ENCODE peak calls at places on chromosomes 7 and 10, in four cellular contexts. D is HepG2, O is K562, W is GM12878. M is an unnamed sample.

GRCh38 chr10:1567152-1567551 is 170.2 kb downstream of the ADARB2 start:
- DNase-seq in W (no peak), D (no peak), O (no peak), M (no peak)

GRCh38 chr10:132957981-132958885 is 15.9 kb upstream of the CFAP46 start:
- DNase-seq in D (no peak), W (no peak), O (no peak), M (no peak)

GRCh38 chr7:23471090-23471859 is 984 bp upstream of the IGF2BP3 start:
- DNase-seq in W (no peak), D (peak; percentile 83), O (peak; percentile 87), M (peak; percentile 63)

GRCh38 chr10:70233109-70233938 is at the start of gene PPA1:
- DNase-seq in O (peak; percentile 100), D (peak; percentile 92), W (peak; percentile 80), M (peak; percentile 100)

GRCh38 chr10:3265081-3265480 is 92.5 kb upstream of the PITRM1 start:
- DNase-seq in W (no peak), D (no peak), O (no peak), M (no peak)

GRCh38 chr7:32034052-32034451 is 36.2 kb downstream of the PDE1C start:
- DNase-seq in O (no peak), W (no peak), D (no peak), M (no peak)

GRCh38 chr10:21172774-21173432 is 275.8 kb upstream of the NEBL start:
- DNase-seq in O (no peak), W (no peak), D (no peak), M (peak; percentile 22)

GRCh38 chr7:142883145-142883544 is 2.4 kb downstream of the TRPV6 start:
- DNase-seq in O (no peak), W (no peak), D (no peak), M (no peak)

GRCh38 chr7:17123020-17123419 is 175.4 kb upstream of the AHR start:
- DNase-seq in D (no peak), O (no peak), W (peak; percentile 34), M (no peak)

GRCh38 chr10:102405108-102405561 is 9.6 kb downstream of the NFKB2 start:
- DNase-seq in D (no peak), W (no peak), O (no peak), M (no peak)

GRCh38 chr10:78516236-78516635 is 482.6 kb downstream of the RPS24 start:
- DNase-seq in W (no peak), D (no peak), O (no peak), M (no peak)

GRCh38 chr7:140653319-140654108 is 12.9 kb upstream of the DENND2A start:
- DNase-seq in O (peak; percentile 77), W (no peak), D (peak; percentile 61), M (peak; percentile 90)

GRCh38 chr7:83941300-83941699 is 253.3 kb downstream of the SEMA3A start:
- DNase-seq in W (no peak), O (no peak), D (no peak), M (no peak)

GRCh38 chr10:96292971-96293909 is 11.0 kb upstream of the DNTT start:
- DNase-seq in D (peak; percentile 70), O (peak; percentile 19), W (no peak), M (peak; percentile 62)

GRCh38 chr7:80642871-80643270 is 4.4 kb downstream of the CD36 start:
- DNase-seq in O (no peak), D (peak; percentile 88), W (no peak), M (no peak)

GRCh38 chr7:92835851-92836488 is 403 bp downstream of the CDK6 start:
- DNase-seq in W (no peak), O (peak; percentile 73), D (peak; percentile 7), M (peak; percentile 10)

GRCh38 chr10:44386546-44387052 is 1.7 kb upstream of the CXCL12 start:
- DNase-seq in D (peak; percentile 35), O (peak; percentile 88), W (no peak), M (peak; percentile 79)
- TF ChIP-seq FOXM1 in D (no peak), O (no peak), W (no peak), M (no peak)

GRCh38 chr7:47100815-47101435 is 481.0 kb downstream of the TNS3 start:
- DNase-seq in W (no peak), D (peak; percentile 57), O (peak; percentile 44), M (peak; percentile 52)
- TF ChIP-seq FOXK2 in W (no peak), D (no peak), O (no peak), M (no peak)

DNA sequence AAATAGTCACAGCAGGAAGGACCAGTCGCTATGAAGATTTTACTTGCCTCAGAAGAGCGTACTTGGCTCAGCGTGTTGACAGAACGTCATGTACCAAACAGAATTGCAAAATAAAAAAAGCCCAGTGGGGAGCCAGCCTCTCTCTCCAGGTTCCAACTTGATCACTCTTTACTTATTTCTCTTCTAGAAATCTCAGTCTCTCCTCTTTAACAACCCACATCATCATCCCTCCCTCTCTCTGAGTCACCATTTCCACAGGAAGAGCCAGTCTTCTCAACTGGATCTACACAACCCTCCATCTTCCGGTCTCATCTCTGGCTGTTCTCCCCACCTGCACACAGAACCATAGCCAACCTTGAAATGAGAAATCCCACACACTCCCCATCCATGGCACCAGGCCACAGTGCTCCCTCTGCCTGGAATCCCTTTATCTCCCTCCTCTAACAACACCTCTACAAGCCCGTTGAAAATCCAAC is 718.3 kb downstream of the GRID1 start:
- DNase-seq in D (no peak), O (no peak), W (no peak), M (no peak)
- TF ChIP-seq SP1 in D (no peak), O (no peak), W (no peak), M (no peak)

GRCh38 chr10:8047452-8048280 is 6.8 kb upstream of the GATA3 start:
- DNase-seq in W (no peak), D (no peak), O (no peak), M (no peak)

GRCh38 chr10:8044331-8044907 is 10.1 kb upstream of the GATA3 start:
- DNase-seq in W (no peak), D (no peak), O (no peak), M (no peak)

GRCh38 chr10:8044908-8045727 is 9.4 kb upstream of the GATA3 start:
- DNase-seq in O (no peak), D (no peak), W (no peak), M (peak; percentile 48)

GRCh38 chr10:8043569-8044306 is 10.8 kb upstream of the GATA3 start:
- DNase-seq in O (no peak), W (no peak), D (no peak), M (no peak)

GRCh38 chr10:8045728-8046494 is 8.6 kb upstream of the GATA3 start:
- DNase-seq in O (no peak), D (no peak), W (no peak), M (no peak)
- TF ChIP-seq FOXM1 in O (no peak), D (no peak), W (no peak), M (no peak)

DNA sequence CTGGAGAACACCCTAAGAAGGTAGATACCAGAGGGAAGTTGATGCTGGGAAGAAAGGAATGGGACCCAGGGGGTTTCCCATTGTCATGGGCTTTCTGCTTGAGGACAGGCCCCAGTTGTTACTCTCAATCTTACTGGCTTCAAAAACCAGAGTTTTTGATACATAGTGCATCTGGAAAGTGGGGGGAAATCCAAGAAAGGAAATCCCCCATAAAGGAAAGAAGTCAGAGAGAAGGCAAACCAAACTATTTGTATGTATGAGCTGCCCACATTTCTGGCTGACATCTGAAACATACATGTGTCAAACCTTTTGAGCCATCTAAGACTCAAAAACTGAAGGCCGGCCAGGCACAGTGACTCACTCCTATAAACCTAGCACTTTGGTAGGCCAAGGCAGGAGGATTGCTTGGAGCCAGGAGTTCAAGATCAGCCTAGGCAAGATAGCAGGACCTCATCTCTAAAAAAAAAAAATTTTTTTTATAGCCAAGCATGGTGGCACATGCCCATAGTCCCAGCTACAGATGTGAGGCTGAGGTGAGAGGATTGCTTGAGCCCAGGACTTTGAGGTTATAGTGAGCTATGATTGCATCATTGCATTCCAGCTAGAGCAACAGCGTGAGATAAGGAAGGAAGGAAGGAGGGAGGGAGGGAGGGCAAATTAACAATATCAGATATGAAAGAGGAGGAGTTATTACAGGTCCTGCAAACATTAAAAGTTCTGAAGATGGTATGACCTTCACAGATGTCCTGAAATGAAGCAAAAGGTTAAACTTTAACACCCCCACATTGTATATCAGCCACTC is 6.7 kb upstream of the COA1 start:
- DNase-seq in W (peak; percentile 90), D (peak; percentile 41), O (no peak), M (no peak)
- TF ChIP-seq FOXK2 in W (no peak), D (no peak), O (no peak), M (no peak)

GRCh38 chr10:104299031-104299904 is 30.3 kb downstream of the GSTO2 start:
- DNase-seq in D (no peak), O (no peak), W (no peak), M (no peak)
- TF ChIP-seq SP1 in D (no peak), O (no peak), W (no peak), M (no peak)

DNA sequence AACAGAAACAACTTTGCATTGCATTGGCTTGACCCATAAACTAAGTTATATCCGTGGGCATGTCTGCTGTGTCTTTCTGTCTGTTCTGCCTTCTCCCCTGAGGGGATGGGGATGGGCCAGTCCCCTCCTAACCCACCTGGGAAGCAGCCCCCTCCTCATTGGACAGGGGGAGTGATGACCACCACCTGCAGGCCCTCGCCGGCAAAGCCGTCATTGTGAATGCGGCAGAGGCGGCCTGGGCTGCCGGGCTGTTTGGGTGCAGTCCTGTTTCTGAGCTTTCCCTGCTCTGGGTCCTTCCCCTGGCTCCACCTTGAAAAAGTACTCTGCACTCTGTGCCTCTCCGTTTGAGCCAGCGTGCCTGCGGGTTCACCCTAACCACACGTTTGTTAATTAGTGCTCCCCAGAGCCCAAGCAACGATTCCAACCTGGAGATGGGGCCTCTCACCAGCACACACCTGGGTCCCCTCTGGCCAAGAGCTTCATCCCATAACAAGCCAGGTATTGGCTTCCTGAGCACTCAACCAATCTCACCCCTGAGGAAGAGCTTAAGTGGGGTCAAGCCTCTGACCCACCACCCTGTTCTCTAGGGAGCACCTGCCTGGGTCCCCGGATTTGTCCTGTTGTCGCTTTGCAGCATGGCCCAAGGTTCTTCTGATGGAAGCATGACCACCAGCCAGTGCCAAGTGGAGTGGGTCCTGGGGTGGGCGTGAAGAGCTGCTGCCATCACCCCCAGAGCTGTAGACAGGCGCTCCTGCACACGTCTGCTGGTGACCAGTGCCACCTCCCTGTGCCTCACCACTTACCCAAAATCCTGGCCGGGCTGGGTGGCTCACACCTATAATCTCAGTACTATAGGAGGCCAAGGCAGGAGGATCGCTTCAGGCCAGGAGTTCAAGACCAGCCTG is 39.4 kb upstream of the ZMIZ2 start:
- DNase-seq in D (no peak), W (no peak), O (peak; percentile 3), M (no peak)
- TF ChIP-seq FOXM1 in D (no peak), W (no peak), O (no peak), M (no peak)

M was measured in HEK293T.